ENCODE peak calls at places on chromosomes 7 and 10, in seven cellular contexts. One of them, this sample, is unnamed.

GRCh38 chr10:132260083-132260482 is 47.7 kb downstream of the STK32C start:
- DNase-seq in left ventricle myocardium inferior: no peak
- DNase-seq in tibial artery: no peak
- DNase-seq in HCT116: no peak
- DNase-seq in heart right ventricle: no peak
- DNase-seq in body of pancreas: no peak
- DNase-seq in left lung: no peak
- DNase-seq in this sample: no peak

GRCh38 chr10:35564276-35564982 is 40.7 kb upstream of the GJD4 start:
- DNase-seq in tibial artery: peak; percentile 58
- DNase-seq in left lung: no peak
- DNase-seq in body of pancreas: no peak
- DNase-seq in left ventricle myocardium inferior: peak; percentile 24
- DNase-seq in heart right ventricle: peak; percentile 29
- DNase-seq in HCT116: no peak
- DNase-seq in this sample: no peak

GRCh38 chr7:143416565-143417149 is 8.0 kb upstream of the EPHA1 start:
- DNase-seq in tibial artery: no peak
- DNase-seq in left lung: no peak
- DNase-seq in HCT116: peak; percentile 48
- DNase-seq in heart right ventricle: no peak
- DNase-seq in body of pancreas: no peak
- DNase-seq in left ventricle myocardium inferior: no peak
- DNase-seq in this sample: no peak

GRCh38 chr10:60237977-60238376 is 151.7 kb downstream of the ANK3 start:
- DNase-seq in HCT116: no peak
- DNase-seq in body of pancreas: no peak
- DNase-seq in heart right ventricle: no peak
- DNase-seq in left lung: no peak
- DNase-seq in left ventricle myocardium inferior: no peak
- DNase-seq in tibial artery: no peak
- DNase-seq in this sample: no peak

GRCh38 chr10:17562572-17562971 is 54.6 kb downstream of the HACD1 start:
- DNase-seq in left ventricle myocardium inferior: no peak
- DNase-seq in heart right ventricle: no peak
- DNase-seq in tibial artery: no peak
- DNase-seq in HCT116: no peak
- DNase-seq in body of pancreas: no peak
- DNase-seq in left lung: no peak
- DNase-seq in this sample: no peak

GRCh38 chr10:77186936-77187335 is 450.7 kb downstream of the KCNMA1 start:
- DNase-seq in left lung: no peak
- DNase-seq in heart right ventricle: no peak
- DNase-seq in HCT116: no peak
- DNase-seq in tibial artery: no peak
- DNase-seq in left ventricle myocardium inferior: no peak
- DNase-seq in body of pancreas: no peak
- DNase-seq in this sample: no peak

GRCh38 chr7:77687100-77687746 is 9.0 kb upstream of the RSBN1L start:
- DNase-seq in tibial artery: no peak
- DNase-seq in HCT116: no peak
- DNase-seq in left ventricle myocardium inferior: no peak
- DNase-seq in body of pancreas: no peak
- DNase-seq in heart right ventricle: no peak
- DNase-seq in left lung: no peak
- DNase-seq in this sample: no peak

GRCh38 chr7:44043902-44044301 is 600 bp upstream of the DBNL start:
- DNase-seq in left lung: no peak
- DNase-seq in HCT116: no peak
- DNase-seq in body of pancreas: no peak
- DNase-seq in left ventricle myocardium inferior: no peak
- DNase-seq in tibial artery: no peak
- DNase-seq in heart right ventricle: no peak
- DNase-seq in this sample: no peak

GRCh38 chr7:5997210-5997808 is 11.5 kb downstream of the PMS2 start:
- DNase-seq in heart right ventricle: peak; percentile 60
- DNase-seq in body of pancreas: peak; percentile 74
- DNase-seq in left ventricle myocardium inferior: peak; percentile 20
- DNase-seq in tibial artery: peak; percentile 47
- DNase-seq in HCT116: no peak
- DNase-seq in left lung: no peak
- DNase-seq in this sample: no peak

GRCh38 chr7:824106-824505 is 8.2 kb upstream of the SUN1 start:
- DNase-seq in left ventricle myocardium inferior: no peak
- DNase-seq in body of pancreas: no peak
- DNase-seq in tibial artery: no peak
- DNase-seq in heart right ventricle: no peak
- DNase-seq in HCT116: no peak
- DNase-seq in left lung: peak; percentile 34
- DNase-seq in this sample: no peak

GRCh38 chr10:50624866-50625491 is 1.2 kb upstream of the SGMS1 start:
- DNase-seq in HCT116: peak; percentile 41
- DNase-seq in left lung: peak; percentile 96
- DNase-seq in tibial artery: peak; percentile 67
- DNase-seq in heart right ventricle: peak; percentile 54
- DNase-seq in left ventricle myocardium inferior: peak; percentile 60
- DNase-seq in body of pancreas: peak; percentile 81
- DNase-seq in this sample: peak; percentile 57

GRCh38 chr7:54940748-54941147 is 78.1 kb upstream of the EGFR start:
- DNase-seq in left ventricle myocardium inferior: no peak
- DNase-seq in HCT116: no peak
- DNase-seq in heart right ventricle: no peak
- DNase-seq in body of pancreas: no peak
- DNase-seq in tibial artery: no peak
- DNase-seq in left lung: no peak
- DNase-seq in this sample: no peak

GRCh38 chr7:128836729-128837348 is 6.6 kb downstream of the FLNC start:
- DNase-seq in HCT116: no peak
- DNase-seq in heart right ventricle: no peak
- DNase-seq in tibial artery: no peak
- DNase-seq in left ventricle myocardium inferior: peak; percentile 14
- DNase-seq in left lung: peak; percentile 65
- DNase-seq in body of pancreas: no peak
- DNase-seq in this sample: no peak

GRCh38 chr10:35909291-35909690 is 267.2 kb upstream of the FZD8 start:
- DNase-seq in tibial artery: no peak
- DNase-seq in heart right ventricle: no peak
- DNase-seq in left ventricle myocardium inferior: no peak
- DNase-seq in HCT116: no peak
- DNase-seq in body of pancreas: no peak
- DNase-seq in left lung: no peak
- DNase-seq in this sample: no peak

GRCh38 chr7:90552521-90552920 is 43.6 kb upstream of the CDK14 start:
- DNase-seq in HCT116: no peak
- DNase-seq in tibial artery: no peak
- DNase-seq in left lung: no peak
- DNase-seq in heart right ventricle: no peak
- DNase-seq in left ventricle myocardium inferior: no peak
- DNase-seq in body of pancreas: no peak
- DNase-seq in this sample: no peak

GRCh38 chr7:110386914-110387313 is 704.0 kb upstream of the LRRN3 start:
- DNase-seq in left ventricle myocardium inferior: no peak
- DNase-seq in body of pancreas: no peak
- DNase-seq in HCT116: peak; percentile 84
- DNase-seq in heart right ventricle: no peak
- DNase-seq in tibial artery: no peak
- DNase-seq in left lung: no peak
- DNase-seq in this sample: no peak

GRCh38 chr7:113752289-113752688 is 166.5 kb downstream of the PPP1R3A start:
- DNase-seq in heart right ventricle: no peak
- DNase-seq in left ventricle myocardium inferior: no peak
- DNase-seq in left lung: no peak
- DNase-seq in tibial artery: no peak
- DNase-seq in body of pancreas: no peak
- DNase-seq in HCT116: no peak
- DNase-seq in this sample: no peak

GRCh38 chr7:142772051-142772450 is 1.3 kb downstream of the PRSS2 start:
- DNase-seq in body of pancreas: no peak
- DNase-seq in heart right ventricle: no peak
- DNase-seq in tibial artery: no peak
- DNase-seq in left ventricle myocardium inferior: no peak
- DNase-seq in left lung: no peak
- DNase-seq in HCT116: no peak
- DNase-seq in this sample: no peak

GRCh38 chr10:14750900-14751575 is 23.7 kb downstream of the FAM107B start:
- DNase-seq in heart right ventricle: peak; percentile 32
- DNase-seq in HCT116: no peak
- DNase-seq in left ventricle myocardium inferior: peak; percentile 34
- DNase-seq in body of pancreas: no peak
- DNase-seq in tibial artery: no peak
- DNase-seq in left lung: no peak
- DNase-seq in this sample: no peak

GRCh38 chr10:101241840-101242707 is 12.8 kb upstream of the LBX1 start:
- DNase-seq in left ventricle myocardium inferior: peak; percentile 31
- DNase-seq in HCT116: no peak
- DNase-seq in heart right ventricle: no peak
- DNase-seq in body of pancreas: no peak
- DNase-seq in left lung: no peak
- DNase-seq in tibial artery: no peak
- DNase-seq in this sample: no peak

DNA sequence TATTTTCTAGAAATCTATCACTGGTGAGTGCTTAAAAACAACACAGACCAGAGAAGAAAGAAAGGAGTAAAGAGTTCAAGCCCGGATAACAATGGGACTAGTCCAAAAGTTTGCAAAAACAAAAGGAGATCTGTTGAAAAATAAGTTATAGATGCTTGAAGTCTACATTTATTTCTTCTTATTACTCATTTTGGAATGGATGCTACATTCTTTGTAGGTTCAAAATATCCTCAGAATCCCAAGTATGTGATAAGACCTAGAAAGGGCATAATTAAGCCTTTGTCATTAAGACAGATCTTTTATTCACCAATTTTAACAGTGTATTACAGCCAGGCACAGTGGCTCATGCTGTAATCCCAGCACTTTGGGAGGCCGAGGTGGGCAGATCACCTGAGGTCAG is 42.7 kb upstream of the ITGB8 start:
- DNase-seq in left ventricle myocardium inferior: no peak
- DNase-seq in tibial artery: no peak
- DNase-seq in left lung: no peak
- DNase-seq in heart right ventricle: no peak
- DNase-seq in body of pancreas: no peak
- DNase-seq in HCT116: no peak
- DNase-seq in this sample: no peak
- H3K4me1 ChIP-seq in left ventricle myocardium inferior: no peaks in the 10 kb centered on the region
- H3K4me1 ChIP-seq in tibial artery: no peaks in the 10 kb centered on the region
- H3K4me1 ChIP-seq in left lung: no peaks in the 10 kb centered on the region
- H3K4me1 ChIP-seq in heart right ventricle: no peaks in the 10 kb centered on the region
- H3K4me1 ChIP-seq in body of pancreas: peaks cover 8% of the 10 kb centered on the region
- H3K4me1 ChIP-seq in HCT116: no peaks in the 10 kb centered on the region
- H3K4me1 ChIP-seq in this sample: no peaks in the 10 kb centered on the region

GRCh38 chr7:11193888-11194287 is 220.2 kb downstream of the PHF14 start:
- DNase-seq in HCT116: no peak
- DNase-seq in tibial artery: no peak
- DNase-seq in left lung: no peak
- DNase-seq in left ventricle myocardium inferior: no peak
- DNase-seq in heart right ventricle: no peak
- DNase-seq in body of pancreas: no peak
- DNase-seq in this sample: no peak

GRCh38 chr7:11194492-11194891 is 220.8 kb downstream of the PHF14 start:
- DNase-seq in heart right ventricle: no peak
- DNase-seq in HCT116: no peak
- DNase-seq in left lung: no peak
- DNase-seq in tibial artery: no peak
- DNase-seq in body of pancreas: no peak
- DNase-seq in left ventricle myocardium inferior: no peak
- DNase-seq in this sample: no peak

GRCh38 chr7:11193131-11193867 is 219.6 kb downstream of the PHF14 start:
- DNase-seq in left lung: peak; percentile 74
- DNase-seq in HCT116: no peak
- DNase-seq in tibial artery: peak; percentile 31
- DNase-seq in left ventricle myocardium inferior: no peak
- DNase-seq in heart right ventricle: no peak
- DNase-seq in body of pancreas: peak; percentile 34
- DNase-seq in this sample: no peak

GRCh38 chr7:11191574-11192220 is 218.0 kb downstream of the PHF14 start:
- DNase-seq in HCT116: no peak
- DNase-seq in heart right ventricle: no peak
- DNase-seq in body of pancreas: no peak
- DNase-seq in left lung: no peak
- DNase-seq in tibial artery: no peak
- DNase-seq in left ventricle myocardium inferior: no peak
- DNase-seq in this sample: no peak

GRCh38 chr7:11192506-11192905 is 218.8 kb downstream of the PHF14 start:
- DNase-seq in tibial artery: no peak
- DNase-seq in left ventricle myocardium inferior: no peak
- DNase-seq in HCT116: no peak
- DNase-seq in body of pancreas: no peak
- DNase-seq in left lung: no peak
- DNase-seq in heart right ventricle: no peak
- DNase-seq in this sample: no peak
- H3K4me1 ChIP-seq in tibial artery: no peaks in the 10 kb centered on the region
- H3K4me1 ChIP-seq in left ventricle myocardium inferior: peaks cover 11% of the 10 kb centered on the region
- H3K4me1 ChIP-seq in HCT116: no peaks in the 10 kb centered on the region
- H3K4me1 ChIP-seq in body of pancreas: peaks cover 6% of the 10 kb centered on the region
- H3K4me1 ChIP-seq in left lung: peaks cover 3% of the 10 kb centered on the region
- H3K4me1 ChIP-seq in heart right ventricle: peaks cover 8% of the 10 kb centered on the region
- H3K4me1 ChIP-seq in this sample: no peaks in the 10 kb centered on the region

GRCh38 chr7:73844131-73844547 is 1.8 kb upstream of the METTL27 start:
- DNase-seq in left lung: peak; percentile 6
- DNase-seq in tibial artery: no peak
- DNase-seq in left ventricle myocardium inferior: no peak
- DNase-seq in HCT116: no peak
- DNase-seq in body of pancreas: no peak
- DNase-seq in heart right ventricle: no peak
- DNase-seq in this sample: no peak
- H3K4me1 ChIP-seq in left lung: peaks cover 5% of the 10 kb centered on the region
- H3K4me1 ChIP-seq in tibial artery: no peaks in the 10 kb centered on the region
- H3K4me1 ChIP-seq in left ventricle myocardium inferior: peaks cover 12% of the 10 kb centered on the region
- H3K4me1 ChIP-seq in HCT116: peaks cover 24% of the 10 kb centered on the region
- H3K4me1 ChIP-seq in body of pancreas: peaks cover 15% of the 10 kb centered on the region
- H3K4me1 ChIP-seq in heart right ventricle: peaks cover 14% of the 10 kb centered on the region
- H3K4me1 ChIP-seq in this sample: no peaks in the 10 kb centered on the region

DNA sequence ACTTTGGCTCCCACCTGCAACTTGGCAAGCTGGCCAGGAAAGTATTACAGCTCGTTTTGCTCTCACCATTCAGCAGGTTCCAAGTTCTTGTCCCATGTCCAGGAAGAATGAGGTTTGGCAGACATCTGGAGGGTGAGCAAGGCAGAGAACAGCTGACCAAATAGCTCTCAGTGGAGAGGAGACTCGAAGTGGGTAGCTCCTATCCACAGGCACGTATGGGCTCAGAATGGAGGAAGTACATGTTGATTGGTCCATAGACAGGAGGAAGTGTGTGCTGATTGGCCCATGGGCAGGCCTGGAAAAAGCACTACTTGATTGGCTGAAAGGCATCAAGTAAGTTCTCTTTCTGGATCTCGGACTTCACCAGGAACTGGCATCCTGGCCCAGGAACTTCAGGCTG is 3.0 kb upstream of the NCAPG2 start:
- DNase-seq in left lung: no peak
- DNase-seq in tibial artery: no peak
- DNase-seq in heart right ventricle: no peak
- DNase-seq in body of pancreas: no peak
- DNase-seq in left ventricle myocardium inferior: no peak
- DNase-seq in HCT116: no peak
- DNase-seq in this sample: no peak
- H3K4me1 ChIP-seq in left lung: no peaks in the 10 kb centered on the region
- H3K4me1 ChIP-seq in tibial artery: no peaks in the 10 kb centered on the region
- H3K4me1 ChIP-seq in heart right ventricle: peaks cover 21% of the 10 kb centered on the region
- H3K4me1 ChIP-seq in body of pancreas: peaks cover 16% of the 10 kb centered on the region
- H3K4me1 ChIP-seq in left ventricle myocardium inferior: peaks cover 23% of the 10 kb centered on the region
- H3K4me1 ChIP-seq in HCT116: peaks cover 6% of the 10 kb centered on the region
- H3K4me1 ChIP-seq in this sample: no peaks in the 10 kb centered on the region

This sample was measured in breast epithelium.